ENCODE peak calls at places on chromosome 16, in seven cellular contexts. X, S, F, D, U, G and O are unnamed samples.

GRCh38 chr16:29232811-29233704 is 173.5 kb downstream of the NPIPB11 start:
- DNase-seq in D (no peak), X (no peak), S (no peak), F (no peak), G (no peak), U (no peak), O (no peak)

GRCh38 chr16:21566891-21567414 is 32.4 kb upstream of the METTL9 start:
- DNase-seq in D (no peak), S (no peak), X (no peak), U (no peak), G (no peak), F (no peak), O (peak)

GRCh38 chr16:27515874-27516353 is 33.8 kb downstream of the GTF3C1 start:
- DNase-seq in G (peak), D (peak), X (peak), F (no peak), S (peak), U (peak), O (no peak)

GRCh38 chr16:65704866-65705265 is 583.0 kb upstream of the CDH11 start:
- DNase-seq in G (no peak), U (no peak), S (no peak), X (no peak), F (no peak), D (no peak), O (no peak)

GRCh38 chr16:10878644-10879498 is 1.9 kb downstream of the CIITA start:
- DNase-seq in G (peak), D (peak), U (peak), F (peak), X (peak), S (peak), O (no peak)

GRCh38 chr16:70460737-70461261 is 6.4 kb downstream of the FCSK start:
- DNase-seq in D (no peak), X (no peak), G (peak), F (no peak), U (no peak), S (no peak), O (no peak)

GRCh38 chr16:83898463-83899271 is at the start of gene MLYCD:
- DNase-seq in U (peak), F (peak), S (peak), G (peak), X (peak), D (peak), O (no peak)

GRCh38 chr16:63130942-63131341 is 1094.7 kb upstream of the CDH8 start:
- DNase-seq in F (no peak), S (no peak), U (no peak), G (no peak), X (no peak), D (no peak), O (no peak)

GRCh38 chr16:54962045-54962444 is 31.4 kb downstream of the IRX5 start:
- DNase-seq in F (no peak), X (no peak), G (no peak), U (no peak), D (no peak), S (no peak), O (no peak)

GRCh38 chr16:75074920-75075687 is 41.5 kb downstream of the LDHD start:
- DNase-seq in X (peak), S (no peak), D (no peak), G (peak), U (peak), F (no peak), O (no peak)

GRCh38 chr16:67254809-67255552 is 6.2 kb downstream of the SLC9A5 start:
- DNase-seq in F (no peak), U (peak), D (no peak), X (no peak), S (no peak), G (no peak), O (peak)

GRCh38 chr16:72715267-72715666 is 332.7 kb downstream of the ZFHX3 start:
- DNase-seq in U (no peak), G (no peak), X (peak), D (no peak), F (peak), S (peak), O (no peak)

GRCh38 chr16:14303654-14304394 is 232.7 kb downstream of the MRTFB start:
- DNase-seq in G (peak), X (no peak), D (no peak), U (peak), F (no peak), S (no peak), O (no peak)

GRCh38 chr16:49843758-49844157 is 12.2 kb downstream of the ZNF423 start:
- DNase-seq in X (no peak), F (no peak), D (no peak), G (no peak), S (no peak), U (peak), O (no peak)

GRCh38 chr16:28131743-28132393 is 68.4 kb upstream of the GSG1L start:
- DNase-seq in D (no peak), U (no peak), S (no peak), G (no peak), X (no peak), F (no peak), O (no peak)

GRCh38 chr16:51151435-51151950 is 423 bp upstream of the SALL1 start:
- DNase-seq in S (no peak), X (peak), G (no peak), F (peak), D (no peak), U (no peak), O (no peak)

GRCh38 chr16:11164482-11165270 is 91.3 kb downstream of the SOCS1 start:
- DNase-seq in G (no peak), U (peak), F (no peak), D (no peak), S (no peak), X (no peak), O (peak)

GRCh38 chr16:82655315-82655714 is 28.5 kb downstream of the CDH13 start:
- DNase-seq in G (peak), F (peak), D (no peak), S (peak), U (no peak), X (peak), O (no peak)

GRCh38 chr16:25605381-25605780 is 86.4 kb upstream of the HS3ST4 start:
- DNase-seq in X (no peak), F (no peak), D (no peak), S (no peak), U (no peak), G (no peak), O (no peak)

GRCh38 chr16:79439866-79440265 is 160.7 kb downstream of the MAF start:
- DNase-seq in X (no peak), U (no peak), S (no peak), G (no peak), F (no peak), D (no peak), O (no peak)

GRCh38 chr16:49857423-49858181 is 1.7 kb upstream of the ZNF423 start:
- DNase-seq in S (peak), D (peak), F (peak), G (peak), X (peak), U (peak), O (no peak)

GRCh38 chr16:31472559-31473203 is 729 bp downstream of the TGFB1I1 start:
- DNase-seq in X (peak), G (no peak), U (peak), D (peak), S (peak), F (peak), O (peak)

GRCh38 chr16:14502932-14503741 is 126.9 kb downstream of the PARN start:
- DNase-seq in F (peak), D (no peak), S (peak), X (peak), G (peak), U (no peak), O (no peak)

GRCh38 chr16:28064150-28064549 is 636 bp upstream of the GSG1L start:
- DNase-seq in F (no peak), D (no peak), X (no peak), U (no peak), G (no peak), S (no peak), O (peak)

GRCh38 chr16:3774819-3775218 is 57.5 kb upstream of the TRAP1 start:
- DNase-seq in G (no peak), F (no peak), U (no peak), D (no peak), X (no peak), S (no peak), O (no peak)

GRCh38 chr16:79943738-79944137 is 343.2 kb upstream of the MAF start:
- DNase-seq in G (no peak), F (peak), D (no peak), X (peak), S (peak), U (no peak), O (no peak)

GRCh38 chr16:69937465-69937951 is 13.6 kb upstream of the CLEC18A start:
- DNase-seq in U (no peak), S (no peak), D (no peak), X (peak), F (no peak), G (no peak), O (peak)

GRCh38 chr16:47719713-47720112 is 258.6 kb downstream of the PHKB start:
- DNase-seq in S (no peak), X (no peak), U (no peak), G (no peak), F (no peak), D (no peak), O (no peak)

GRCh38 chr16:72202014-72202413 is 30.1 kb upstream of the PMFBP1 start:
- DNase-seq in S (peak), G (no peak), X (no peak), U (no peak), D (no peak), F (no peak), O (no peak)

GRCh38 chr16:47523342-47524006 is 62.3 kb downstream of the PHKB start:
- DNase-seq in U (no peak), G (peak), S (no peak), X (no peak), D (no peak), F (no peak), O (no peak)

GRCh38 chr16:1870365-1871082 is 1.4 kb downstream of the MEIOB start:
- DNase-seq in S (peak), G (no peak), X (peak), D (no peak), F (peak), U (no peak), O (no peak)

GRCh38 chr16:74565378-74565777 is 41.5 kb downstream of the GLG1 start:
- DNase-seq in G (peak), S (no peak), F (no peak), U (no peak), X (no peak), D (no peak), O (no peak)

GRCh38 chr16:60741810-60742209 is 1294.4 kb downstream of the CDH8 start:
- DNase-seq in G (no peak), F (no peak), D (no peak), S (no peak), X (no peak), U (no peak), O (no peak)

GRCh38 chr16:74760007-74760767 is 14.4 kb downstream of the FA2H start:
- DNase-seq in U (no peak), G (peak), X (peak), S (no peak), F (no peak), D (peak), O (peak)

GRCh38 chr16:88810166-88810867 is 1.4 kb downstream of the APRT start:
- DNase-seq in D (no peak), S (no peak), U (peak), G (peak), F (no peak), X (no peak), O (no peak)

GRCh38 chr16:2527071-2527783 is 4.0 kb downstream of the CEMP1 start:
- DNase-seq in G (no peak), U (no peak), X (no peak), D (no peak), S (no peak), F (no peak), O (no peak)

GRCh38 chr16:67447508-67448076 is 16.7 kb downstream of the HSD11B2 start:
- DNase-seq in D (peak), U (no peak), S (peak), F (peak), X (peak), G (peak), O (no peak)

GRCh38 chr16:19746561-19746960 is 28.5 kb downstream of the IQCK start:
- DNase-seq in F (no peak), S (no peak), U (no peak), G (no peak), D (peak), X (no peak), O (no peak)

GRCh38 chr16:83992624-83993023 is 24.6 kb downstream of the NECAB2 start:
- DNase-seq in F (peak), G (no peak), X (peak), D (no peak), U (no peak), S (peak), O (no peak)

DNA sequence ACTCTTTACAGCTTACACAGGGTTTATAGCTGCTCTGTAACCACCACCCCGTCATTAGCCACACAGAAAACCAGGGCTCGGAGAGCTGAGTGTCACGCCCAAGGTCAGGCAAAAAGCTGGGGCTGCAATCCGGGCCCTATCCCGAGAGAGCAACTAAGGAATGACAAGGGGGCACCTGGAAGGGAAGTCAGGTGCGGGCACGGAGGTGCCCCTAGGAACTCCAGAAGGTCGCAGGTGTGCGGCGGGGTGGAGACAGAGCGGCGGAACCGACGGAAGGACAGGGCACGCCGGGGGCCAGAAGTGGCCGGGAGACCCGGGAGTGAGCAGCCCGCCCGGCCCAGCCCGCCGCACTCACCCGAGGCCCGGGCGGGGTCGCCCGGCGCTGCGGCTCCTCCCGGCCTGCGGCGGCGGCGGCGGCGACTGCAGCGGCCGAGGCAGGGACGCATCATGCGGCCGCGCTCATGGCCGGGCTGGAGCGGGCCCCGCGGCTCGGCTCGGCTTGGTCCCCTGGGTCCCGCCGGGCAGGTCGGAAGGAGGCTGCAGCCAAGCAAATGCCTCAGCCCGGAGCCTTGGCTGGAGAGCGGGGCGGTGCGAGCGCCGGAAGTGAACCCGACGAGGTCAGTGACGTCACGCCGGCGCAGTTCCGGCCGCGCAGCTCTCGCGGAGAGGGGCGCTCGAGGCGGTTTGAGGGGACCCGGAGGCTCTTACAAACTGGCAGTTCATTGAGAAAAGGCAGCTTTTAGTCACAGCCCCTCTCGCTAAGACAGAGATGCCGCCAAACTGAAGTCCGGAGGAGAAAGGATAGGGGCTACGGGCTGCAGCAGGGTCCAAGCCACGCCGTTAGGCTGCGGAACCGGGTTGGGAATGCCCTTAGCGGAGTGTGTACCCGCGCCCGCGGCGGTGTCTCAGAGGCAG is at the start of gene ZDHHC7:
- DNase-seq in U (peak), G (peak), F (peak), X (peak), S (peak), D (peak), O (no peak)
- TF ChIP-seq CTCF in U (peak), G (no peak), F (peak), X (peak), S (no peak), D (no peak), O (peak)

GRCh38 chr16:9695152-9695551 is 487.1 kb downstream of the GRIN2A start:
- DNase-seq in X (no peak), D (no peak), F (no peak), S (no peak), U (no peak), G (no peak), O (no peak)
- TF ChIP-seq CTCF in X (no peak), D (no peak), F (no peak), S (no peak), U (no peak), G (no peak), O (no peak)

GRCh38 chr16:56420613-56421012 is 4.7 kb downstream of the AMFR start:
- DNase-seq in D (no peak), G (no peak), X (no peak), F (no peak), U (no peak), S (no peak), O (no peak)

GRCh38 chr16:56421976-56422669 is 3.2 kb downstream of the AMFR start:
- DNase-seq in G (peak), D (no peak), X (no peak), S (no peak), U (no peak), F (no peak), O (no peak)

GRCh38 chr16:56421313-56421712 is 4.0 kb downstream of the AMFR start:
- DNase-seq in D (no peak), U (no peak), F (no peak), S (no peak), G (peak), X (no peak), O (no peak)

GRCh38 chr16:56417138-56417537 is 8.2 kb downstream of the AMFR start:
- DNase-seq in F (no peak), D (no peak), X (no peak), U (no peak), S (no peak), G (no peak), O (no peak)

GRCh38 chr16:56419740-56420548 is 5.4 kb downstream of the AMFR start:
- DNase-seq in S (no peak), D (peak), F (no peak), G (no peak), U (no peak), X (no peak), O (no peak)
- TF ChIP-seq CTCF in S (no peak), D (no peak), F (no peak), G (no peak), U (no peak), X (no peak), O (peak)

GRCh38 chr16:58515871-58516767 is 802 bp downstream of the SETD6 start:
- DNase-seq in G (peak), D (peak), X (no peak), S (peak), U (peak), F (no peak), O (peak)
- TF ChIP-seq CTCF in G (no peak), D (peak), X (no peak), S (no peak), U (no peak), F (no peak), O (peak)